ENCODE peak calls at places on chromosome 5, in ten cellular contexts. K is lower lobe of right lung; C is fibroblast of lung; V is IMR-90; O is HFF-Myc; D is progenitor cell of endocrine pancreas; L is lower leg skin; E is SK-N-SH; N is left lung; B is CD8-positive, alpha-beta T cell. R is an unnamed sample.

GRCh38 chr5:51095481-51095880 is 287.8 kb upstream of the ISL1 start:
- DNase-seq in C (no peak), B (no peak), L (no peak), O (no peak), E (no peak), N (no peak), D (no peak), V (no peak), K (no peak), R (no peak)

GRCh38 chr5:6722015-6722414 is 8.8 kb downstream of the TENT4A start:
- DNase-seq in B (no peak), O (no peak), K (no peak), E (no peak), N (no peak), V (peak; percentile 23), D (no peak), L (peak; percentile 72), C (no peak), R (no peak)

GRCh38 chr5:72209515-72210115 is 102.3 kb downstream of the MAP1B start:
- DNase-seq in O (no peak), E (no peak), V (no peak), C (peak; percentile 56), K (no peak), D (no peak), B (no peak), L (no peak), N (no peak), R (no peak)

GRCh38 chr5:36492998-36493655 is 113.3 kb upstream of the SLC1A3 start:
- DNase-seq in B (no peak), L (no peak), D (no peak), K (no peak), E (no peak), N (no peak), C (peak; percentile 82), O (no peak), V (peak; percentile 38), R (no peak)

GRCh38 chr5:35830587-35830986 is 26.1 kb upstream of the IL7R start:
- DNase-seq in K (no peak), B (no peak), D (no peak), C (no peak), N (no peak), V (no peak), L (no peak), O (no peak), E (no peak), R (no peak)

GRCh38 chr5:132225165-132226032 is 2.3 kb downstream of the P4HA2 start:
- DNase-seq in E (peak; percentile 35), L (peak; percentile 90), D (no peak), V (peak; percentile 79), N (peak; percentile 54), K (no peak), B (no peak), C (peak; percentile 85), O (no peak), R (no peak)

GRCh38 chr5:157750320-157750719 is 6.8 kb downstream of the LSM11 start:
- DNase-seq in C (peak; percentile 53), D (no peak), L (no peak), O (peak; percentile 32), E (no peak), V (peak; percentile 71), B (no peak), N (no peak), K (no peak), R (no peak)

GRCh38 chr5:66646570-66646969 is 50.4 kb downstream of the MAST4 start:
- DNase-seq in C (peak; percentile 14), V (no peak), N (no peak), O (no peak), L (no peak), B (no peak), D (no peak), K (no peak), E (peak; percentile 28), R (no peak)

GRCh38 chr5:89584339-89584956 is 701.5 kb upstream of the MEF2C start:
- DNase-seq in E (no peak), N (no peak), C (peak; percentile 88), V (peak; percentile 52), O (peak; percentile 51), D (no peak), B (no peak), K (no peak), L (no peak), R (no peak)

GRCh38 chr5:155343468-155343867 is 329.9 kb downstream of the KIF4B start:
- DNase-seq in N (no peak), E (no peak), D (no peak), V (no peak), L (no peak), O (no peak), K (no peak), B (no peak), C (no peak), R (no peak)

DNA sequence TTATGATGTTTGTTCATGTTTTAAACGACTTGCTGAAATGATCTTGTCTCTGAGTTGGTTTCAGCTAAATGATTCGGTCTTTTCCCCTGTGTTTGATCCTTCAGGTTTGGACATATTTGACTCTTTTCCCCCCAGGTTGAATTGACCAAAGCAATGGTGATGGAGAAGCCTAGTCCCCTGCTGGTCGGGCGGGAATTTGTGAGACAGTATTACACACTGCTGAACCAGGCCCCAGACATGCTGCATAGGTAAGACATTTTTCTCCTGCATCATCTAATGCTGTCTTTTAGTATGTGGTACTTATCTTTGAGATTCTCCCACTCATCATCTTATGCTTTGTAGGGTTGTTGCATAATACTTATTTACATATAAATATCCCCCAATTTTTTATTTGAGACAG is 14.7 kb downstream of the G3BP1 start:
- DNase-seq in D (no peak), V (no peak), N (no peak), E (no peak), O (no peak), L (no peak), B (no peak), C (no peak), K (no peak), R (no peak)
- TF ChIP-seq CTCF in D (no peak), V (no peak), N (no peak), E (no peak), O (no peak), L (no peak), B (no peak), C (no peak), K (no peak), R (no peak)

GRCh38 chr5:140502834-140503233 is 44.6 kb upstream of the EIF4EBP3 start:
- DNase-seq in K (no peak), B (no peak), D (no peak), L (no peak), V (no peak), O (no peak), C (no peak), N (no peak), E (no peak), R (no peak)

DNA sequence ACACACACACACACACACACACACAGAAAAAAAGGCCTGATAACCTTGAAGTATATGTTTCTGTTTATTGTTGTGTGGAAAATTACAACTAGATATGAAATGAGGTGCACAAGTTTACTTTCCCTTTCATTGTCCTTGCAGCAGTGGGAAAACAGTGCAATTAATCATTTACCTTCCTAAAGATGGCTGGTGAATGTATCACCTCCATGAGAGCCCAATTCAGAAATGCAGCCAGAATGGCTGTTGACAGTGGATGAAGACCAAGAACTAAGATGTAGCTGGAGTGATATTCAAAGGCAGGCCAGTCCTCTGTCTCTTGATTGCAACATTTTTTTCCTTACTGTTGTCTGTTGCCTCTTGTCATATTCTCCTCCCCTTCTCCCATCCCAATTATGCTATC is 49.6 kb upstream of the EIF4EBP3 start:
- DNase-seq in V (no peak), N (no peak), O (no peak), B (no peak), L (no peak), K (no peak), E (no peak), D (no peak), C (no peak), R (no peak)
- TF ChIP-seq CTCF in V (no peak), N (no peak), O (no peak), B (no peak), L (no peak), K (no peak), E (no peak), D (no peak), C (no peak), R (no peak)

GRCh38 chr5:105978011-105978410 is 1692.7 kb downstream of the EFNA5 start:
- DNase-seq in V (no peak), O (no peak), K (no peak), E (no peak), D (no peak), B (no peak), N (no peak), L (no peak), C (no peak), R (no peak)
- TF ChIP-seq CTCF in V (no peak), O (no peak), K (no peak), E (no peak), D (no peak), B (no peak), N (no peak), L (no peak), C (no peak), R (no peak)

GRCh38 chr5:180201051-180201987 is 7.7 kb downstream of the RASGEF1C start:
- DNase-seq in V (no peak), N (no peak), D (no peak), O (no peak), E (peak; percentile 66), K (no peak), C (no peak), L (no peak), B (no peak), R (no peak)
- TF ChIP-seq CTCF in V (peak; percentile 13), N (no peak), D (peak; percentile 57), O (peak; percentile 48), E (peak; percentile 37), K (peak; percentile 18), C (no peak), L (no peak), B (no peak), R (no peak)

R was measured in natural killer cell.